ENCODE peak calls at places on chromosome 15, in ten cellular contexts. J is endodermal cell; S is mammary epithelial cell; F is neural progenitor cell; H is GM23248; U is endothelial cell of umbilical vein; E is fibroblast of lung; P is neuronal stem cell; T is CD8-positive, alpha-beta T cell; M is H1. X is an unnamed sample.
A peak's percentile ranks its signal among the peaks of the same experiment; 100 is the strongest.

GRCh38 chr15:87167706-87168105 is 1088.0 kb downstream of the AGBL1 start:
- DNase-seq in M (no peak), T (no peak), E (no peak), S (peak; percentile 93), H (no peak), P (no peak), U (no peak), F (no peak), J (no peak), X (no peak)

GRCh38 chr15:49155834-49156627 is 632 bp upstream of the COPS2 start:
- DNase-seq in F (peak; percentile 42), M (no peak), T (no peak), S (peak; percentile 12), U (peak; percentile 61), H (peak; percentile 65), J (peak; percentile 53), E (peak; percentile 48), P (peak; percentile 17), X (peak; percentile 73)

GRCh38 chr15:74365619-74366445 is 1.6 kb downstream of the CYP11A1 start:
- DNase-seq in P (peak; percentile 44), S (no peak), M (peak; percentile 83), T (no peak), H (peak; percentile 88), E (peak; percentile 59), F (peak; percentile 78), U (peak; percentile 41), J (peak; percentile 87), X (peak; percentile 67)

GRCh38 chr15:85541744-85542143 is 161.3 kb downstream of the AKAP13 start:
- DNase-seq in E (peak; percentile 25), S (peak; percentile 24), M (no peak), J (no peak), P (no peak), H (peak; percentile 13), F (no peak), U (no peak), T (no peak), X (no peak)

GRCh38 chr15:74680461-74680860 is 15.4 kb downstream of the EDC3 start:
- DNase-seq in F (no peak), S (no peak), M (no peak), T (no peak), H (no peak), J (no peak), P (no peak), U (no peak), E (no peak), X (peak; percentile 19)

GRCh38 chr15:89837134-89837829 is 22.6 kb upstream of the ANPEP start:
- DNase-seq in F (no peak), S (peak; percentile 76), U (no peak), T (no peak), J (no peak), P (no peak), M (no peak), E (peak; percentile 72), H (peak; percentile 86), X (peak; percentile 50)

GRCh38 chr15:90594297-90594696 is 64.6 kb downstream of the CRTC3 start:
- DNase-seq in J (peak; percentile 54), P (no peak), S (no peak), F (no peak), M (no peak), T (peak; percentile 90), E (peak; percentile 45), U (peak; percentile 75), H (peak; percentile 51), X (no peak)

GRCh38 chr15:48962662-48963523 is 826 bp downstream of the SHC4 start:
- DNase-seq in J (peak; percentile 82), E (peak; percentile 54), U (peak; percentile 39), F (peak; percentile 61), H (peak; percentile 83), P (peak; percentile 24), S (peak; percentile 59), T (no peak), M (peak; percentile 73), X (peak; percentile 84)

GRCh38 chr15:36898522-36899126 is 201.7 kb downstream of the MEIS2 start:
- DNase-seq in S (no peak), J (no peak), E (no peak), F (peak; percentile 24), T (no peak), P (no peak), M (no peak), H (no peak), U (no peak), X (no peak)

DNA sequence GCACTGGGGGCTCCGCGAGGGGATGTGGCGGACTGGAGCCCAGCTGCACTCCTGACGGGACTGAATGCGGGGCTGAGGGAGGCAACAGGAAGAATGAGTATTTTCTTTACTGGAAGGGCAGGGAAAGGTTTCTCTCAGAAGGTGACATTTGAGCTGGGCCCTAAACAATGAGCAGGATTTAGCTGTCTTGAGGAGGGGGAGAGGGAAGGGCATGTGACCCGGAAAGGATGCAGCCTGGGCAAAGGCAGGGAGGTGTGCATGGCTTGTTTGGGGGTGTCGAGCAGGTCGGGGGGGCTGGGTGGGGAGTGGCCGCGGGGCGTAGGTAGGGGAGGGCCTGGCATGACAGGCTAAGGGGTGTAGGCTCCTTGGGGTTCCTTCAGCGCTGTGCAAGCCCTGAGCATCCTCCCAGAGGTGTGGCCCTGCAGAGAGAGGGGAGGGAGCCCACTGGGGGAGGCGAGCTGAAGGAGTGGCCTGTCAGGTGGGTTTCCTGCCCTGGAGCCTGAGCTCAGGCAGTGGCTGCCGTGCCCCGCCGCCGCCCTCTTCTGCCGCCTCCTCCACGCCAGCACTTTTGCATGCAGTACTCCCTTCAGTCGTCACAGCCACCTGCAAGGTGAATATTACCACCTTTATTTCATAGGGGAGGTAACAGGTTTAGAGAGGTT is 17.2 kb upstream of the ANKDD1A start:
- DNase-seq in J (peak; percentile 84), S (no peak), E (no peak), U (no peak), M (peak; percentile 69), P (no peak), T (peak; percentile 96), F (peak; percentile 83), H (no peak), X (no peak)
- H3K4me3 ChIP-seq in J (peak overlapping the region; percentile 69), S (no peak overlapping the region), E (no peak overlapping the region), U (peak overlapping the region; percentile 24), M (peak overlapping the region; percentile 62), P (peak overlapping the region; percentile 3), T (peak overlapping the region; percentile 64), F (peak overlapping the region; percentile 42), H (peak overlapping the region; percentile 36), X (peak overlapping the region; percentile 34)

GRCh38 chr15:101250331-101250730 is 1.5 kb downstream of the CHSY1 start:
- DNase-seq in H (peak; percentile 90), U (peak; percentile 72), S (peak; percentile 70), T (no peak), J (no peak), F (peak; percentile 18), E (peak; percentile 90), P (no peak), M (no peak), X (peak; percentile 74)

GRCh38 chr15:101250931-101251829 is 668 bp downstream of the CHSY1 start:
- DNase-seq in E (peak; percentile 50), T (no peak), S (peak; percentile 42), P (no peak), H (peak; percentile 81), J (peak; percentile 81), F (peak; percentile 73), U (no peak), M (no peak), X (peak; percentile 78)

GRCh38 chr15:101246824-101247745 is 4.8 kb downstream of the CHSY1 start:
- DNase-seq in U (no peak), J (peak; percentile 26), E (no peak), T (no peak), H (no peak), F (no peak), S (no peak), M (no peak), P (no peak), X (no peak)

GRCh38 chr15:101246391-101246790 is 5.5 kb downstream of the CHSY1 start:
- DNase-seq in P (no peak), E (no peak), M (no peak), T (no peak), S (peak; percentile 59), F (no peak), J (no peak), U (peak; percentile 61), H (no peak), X (no peak)

GRCh38 chr15:101248274-101248673 is 3.6 kb downstream of the CHSY1 start:
- DNase-seq in T (no peak), P (no peak), M (no peak), F (no peak), S (no peak), J (peak; percentile 20), H (no peak), E (no peak), U (no peak), X (no peak)
- H3K4me1 ChIP-seq in T (peaks cover 64% of the 10 kb centered on the region), P (peaks cover 11% of the 10 kb centered on the region), M (peaks cover 13% of the 10 kb centered on the region), F (peaks cover 19% of the 10 kb centered on the region), S (peaks cover 59% of the 10 kb centered on the region), J (peaks cover 11% of the 10 kb centered on the region), H (peaks cover 18% of the 10 kb centered on the region), E (peaks cover 22% of the 10 kb centered on the region), U (peaks cover 50% of the 10 kb centered on the region), X (peaks cover 13% of the 10 kb centered on the region)

GRCh38 chr15:56076651-56077050 is 83.2 kb upstream of the NEDD4 start:
- DNase-seq in P (no peak), T (no peak), F (no peak), H (no peak), E (no peak), U (no peak), S (no peak), J (no peak), M (no peak), X (no peak)
- H3K4me3 ChIP-seq in P (no peak overlapping the region), T (no peak overlapping the region), F (no peak overlapping the region), H (no peak overlapping the region), E (no peak overlapping the region), U (no peak overlapping the region), S (no peak overlapping the region), J (no peak overlapping the region), M (no peak overlapping the region), X (no peak overlapping the region)

GRCh38 chr15:78082106-78082742 is 4.7 kb upstream of the TBC1D2B start:
- DNase-seq in P (no peak), H (peak; percentile 42), M (no peak), T (no peak), E (no peak), S (peak; percentile 68), F (no peak), U (no peak), J (no peak), X (no peak)

GRCh38 chr15:78084359-78084750 is 6.8 kb upstream of the TBC1D2B start:
- DNase-seq in T (no peak), J (no peak), E (no peak), M (no peak), H (no peak), F (no peak), S (no peak), U (no peak), P (no peak), X (no peak)

GRCh38 chr15:78082743-78083110 is 5.2 kb upstream of the TBC1D2B start:
- DNase-seq in E (no peak), S (no peak), H (no peak), M (no peak), U (no peak), P (no peak), T (no peak), F (no peak), J (no peak), X (no peak)

GRCh38 chr15:78083687-78084358 is 6.3 kb upstream of the TBC1D2B start:
- DNase-seq in P (no peak), M (no peak), S (no peak), H (no peak), U (no peak), J (no peak), F (no peak), E (no peak), T (no peak), X (no peak)

DNA sequence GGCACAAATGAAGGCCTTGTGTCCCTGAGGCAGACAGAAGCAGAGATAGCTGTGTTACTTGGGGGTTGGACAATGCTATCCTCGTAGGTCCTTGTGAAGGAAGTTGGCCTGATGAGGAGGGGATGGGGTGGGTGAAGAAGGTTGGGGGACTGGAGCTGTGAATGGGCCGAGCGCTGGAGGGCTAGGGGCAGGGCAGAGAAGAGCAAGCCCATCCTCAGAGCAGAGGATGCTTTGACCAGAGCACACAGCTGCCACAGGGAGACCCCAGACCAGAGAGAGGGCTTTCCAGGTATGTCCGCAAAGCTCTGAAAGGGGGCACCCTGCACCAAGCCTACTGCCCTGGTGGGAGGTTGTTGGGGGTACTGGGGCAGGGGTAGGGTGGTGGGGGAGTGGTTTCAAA is 5.7 kb upstream of the TBC1D2B start:
- DNase-seq in F (no peak), U (no peak), E (no peak), T (no peak), S (no peak), P (no peak), M (no peak), J (no peak), H (no peak), X (no peak)
- H3K4me1 ChIP-seq in F (no peaks in the 10 kb centered on the region), U (no peaks in the 10 kb centered on the region), E (no peaks in the 10 kb centered on the region), T (peaks cover 9% of the 10 kb centered on the region), S (no peaks in the 10 kb centered on the region), P (no peaks in the 10 kb centered on the region), M (no peaks in the 10 kb centered on the region), J (no peaks in the 10 kb centered on the region), H (peaks cover 22% of the 10 kb centered on the region), X (peaks cover 21% of the 10 kb centered on the region)